ENCODE peak calls at places on chromosomes 4 and X, in ten cellular contexts. M, G, H, J, Z, C, E, Y, N and F are unnamed samples.

GRCh38 chr4:90904018-90904417 is 776.8 kb downstream of the CCSER1 start:
- DNase-seq in M (no peak), E (no peak), Z (no peak), J (no peak), G (no peak), N (no peak), C (peak; percentile 7), Y (no peak), H (no peak), F (no peak)

GRCh38 chr4:37682701-37683401 is 3.3 kb downstream of the RELL1 start:
- DNase-seq in M (no peak), Y (no peak), C (no peak), G (no peak), Z (no peak), J (no peak), H (no peak), N (no peak), E (no peak), F (no peak)

GRCh38 chrX:154437971-154438893 is 1.3 kb downstream of the GDI1 start:
- DNase-seq in Z (no peak), N (no peak), H (no peak), J (no peak), M (no peak), E (no peak), C (no peak), Y (no peak), G (peak; percentile 60), F (no peak)

GRCh38 chr4:143406523-143406922 is 69.8 kb downstream of the GAB1 start:
- DNase-seq in G (peak; percentile 80), N (no peak), Z (no peak), C (no peak), M (peak; percentile 38), H (peak; percentile 61), E (peak; percentile 77), Y (no peak), J (no peak), F (no peak)

GRCh38 chr4:40130401-40131036 is 66.3 kb upstream of the RHOH start:
- DNase-seq in G (no peak), N (no peak), Z (no peak), C (no peak), J (no peak), Y (no peak), M (no peak), E (no peak), H (no peak), F (no peak)

GRCh38 chr4:43394976-43395375 is 502.5 kb downstream of the GRXCR1 start:
- DNase-seq in Z (no peak), J (no peak), N (no peak), E (no peak), C (no peak), G (no peak), H (peak; percentile 30), Y (no peak), M (no peak), F (no peak)

GRCh38 chr4:138796761-138797160 is 218.8 kb upstream of the NOCT start:
- DNase-seq in N (no peak), E (no peak), G (no peak), Z (no peak), H (no peak), M (no peak), J (no peak), Y (no peak), C (no peak), F (no peak)

GRCh38 chr4:85496933-85497332 is 22.0 kb downstream of the ARHGAP24 start:
- DNase-seq in Y (no peak), J (peak; percentile 60), C (no peak), H (peak; percentile 88), Z (no peak), N (no peak), G (no peak), M (no peak), E (no peak), F (no peak)

GRCh38 chr4:84503495-84504437 is 4.7 kb upstream of the NKX6-1 start:
- DNase-seq in H (peak; percentile 63), C (peak; percentile 82), Y (peak; percentile 90), G (no peak), J (no peak), N (peak; percentile 62), M (peak; percentile 20), Z (peak; percentile 30), E (no peak), F (peak; percentile 60)

GRCh38 chr4:140019619-140020367 is 134.2 kb downstream of the MAML3 start:
- DNase-seq in Z (no peak), H (no peak), C (no peak), M (peak; percentile 14), E (no peak), N (no peak), G (no peak), Y (no peak), J (no peak), F (no peak)

GRCh38 chr4:133162941-133163340 is 13.8 kb downstream of the PCDH10 start:
- DNase-seq in E (no peak), H (peak; percentile 46), N (no peak), J (no peak), Y (no peak), G (no peak), Z (no peak), M (no peak), C (peak; percentile 18), F (no peak)

GRCh38 chr4:6641164-6641970 is 882 bp downstream of the MRFAP1 start:
- DNase-seq in G (no peak), Y (peak; percentile 59), H (peak; percentile 56), N (no peak), J (no peak), Z (peak; percentile 35), E (no peak), C (peak; percentile 53), M (peak; percentile 63), F (peak; percentile 27)

GRCh38 chr4:89213382-89213701 is 94.3 kb downstream of the GPRIN3 start:
- DNase-seq in G (no peak), H (no peak), N (no peak), Y (no peak), C (no peak), M (no peak), Z (no peak), E (no peak), J (no peak), F (no peak)

DNA sequence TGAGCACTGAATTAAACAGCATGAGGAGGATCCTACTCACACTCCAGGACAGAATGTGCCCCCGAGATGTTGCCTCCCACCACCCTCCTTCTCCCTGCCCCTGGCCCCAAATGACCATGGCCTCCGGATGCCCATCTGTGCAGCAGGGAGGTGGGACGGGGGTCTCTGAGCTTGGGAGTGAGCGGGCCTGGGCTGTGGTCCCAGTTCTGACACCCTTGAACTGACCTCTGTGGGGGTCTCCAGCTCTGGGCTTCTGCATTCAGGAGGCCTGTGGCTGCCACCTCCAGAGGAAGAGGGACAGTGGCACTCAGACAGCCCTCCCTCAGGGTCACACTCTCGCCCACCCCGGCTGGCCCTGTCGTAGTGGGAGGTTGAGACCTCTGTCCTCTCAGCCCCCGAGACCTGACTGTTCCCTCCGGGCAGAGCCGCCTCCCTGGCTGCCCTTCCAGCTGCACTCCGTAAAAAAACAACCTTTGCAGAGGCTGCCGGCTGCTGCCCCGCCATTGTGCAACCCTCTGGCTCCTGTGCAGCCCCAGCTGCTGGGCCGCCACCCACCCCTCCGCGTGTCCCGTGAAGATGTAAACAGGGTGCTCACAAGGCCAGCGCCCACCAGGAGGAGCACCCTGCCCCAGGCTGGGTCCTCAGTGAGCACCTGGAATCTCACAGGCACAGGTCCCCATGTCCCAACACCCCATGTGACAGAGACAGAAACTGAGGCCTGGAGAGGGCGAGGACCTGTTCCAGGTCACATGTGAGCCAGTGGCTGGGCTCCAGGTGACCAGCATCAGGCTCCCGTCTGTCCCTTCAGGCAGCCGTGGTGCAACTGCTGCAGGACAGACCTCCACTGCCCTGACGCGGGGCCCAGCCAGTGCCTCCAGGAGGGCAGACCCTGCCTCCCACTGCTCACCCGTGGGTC is 39.6 kb downstream of the HTRA3 start:
- DNase-seq in J (no peak), C (no peak), Z (no peak), H (no peak), G (peak; percentile 74), M (peak; percentile 36), N (no peak), E (no peak), Y (no peak), F (no peak)
- H3K4me1 ChIP-seq in J (peaks cover 4% of the 10 kb centered on the region), C (no peaks in the 10 kb centered on the region), Z (no peaks in the 10 kb centered on the region), H (peaks cover 2% of the 10 kb centered on the region), G (no peaks in the 10 kb centered on the region), M (peaks cover 13% of the 10 kb centered on the region), N (peaks cover 7% of the 10 kb centered on the region), E (peaks cover 3% of the 10 kb centered on the region), Y (no peaks in the 10 kb centered on the region), F (no peaks in the 10 kb centered on the region)

DNA sequence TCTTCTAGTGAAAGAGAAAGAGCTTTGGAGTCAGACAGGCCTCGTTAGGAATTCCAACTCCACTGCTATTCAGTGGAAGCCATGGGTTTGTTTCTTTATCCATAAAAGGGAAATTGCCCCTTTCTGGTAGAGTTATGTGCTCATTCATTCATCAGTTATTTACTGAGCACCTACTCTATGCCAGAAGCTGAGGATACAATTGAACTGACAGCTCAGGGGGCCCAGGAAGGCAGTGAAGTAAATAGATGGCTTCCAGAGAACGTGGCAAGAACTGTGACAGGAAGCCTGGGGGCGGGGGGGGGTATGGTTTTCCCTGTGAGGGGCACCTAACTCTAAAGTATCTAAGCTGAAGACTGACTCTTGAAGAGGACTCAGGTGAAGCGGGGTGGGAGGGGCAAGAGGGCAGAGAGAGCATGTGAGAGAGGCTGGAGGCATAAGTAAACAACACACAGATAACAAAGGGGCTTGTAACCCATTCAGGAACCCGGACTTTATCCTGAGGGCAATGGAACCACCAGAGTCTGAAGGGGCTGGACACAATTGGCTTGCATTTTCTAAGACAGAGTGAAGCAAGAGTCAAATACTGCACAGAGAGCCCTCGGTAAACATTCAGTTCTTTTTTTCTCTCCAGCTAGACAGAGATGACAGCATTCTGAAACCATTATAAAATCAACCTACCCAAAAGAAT is 20.2 kb downstream of the ANXA5 start:
- DNase-seq in C (peak; percentile 45), Z (no peak), E (no peak), Y (no peak), M (no peak), G (no peak), H (no peak), N (no peak), J (no peak), F (no peak)
- H3K36me3 ChIP-seq in C (peaks cover 10% of the 10 kb centered on the region), Z (peaks cover 8% of the 10 kb centered on the region), E (peaks cover 47% of the 10 kb centered on the region), Y (peaks cover 3% of the 10 kb centered on the region), M (peaks cover 54% of the 10 kb centered on the region), G (peaks cover 53% of the 10 kb centered on the region), H (peaks cover 22% of the 10 kb centered on the region), N (peaks cover 48% of the 10 kb centered on the region), J (peaks cover 33% of the 10 kb centered on the region), F (peaks cover 90% of the 10 kb centered on the region)

DNA sequence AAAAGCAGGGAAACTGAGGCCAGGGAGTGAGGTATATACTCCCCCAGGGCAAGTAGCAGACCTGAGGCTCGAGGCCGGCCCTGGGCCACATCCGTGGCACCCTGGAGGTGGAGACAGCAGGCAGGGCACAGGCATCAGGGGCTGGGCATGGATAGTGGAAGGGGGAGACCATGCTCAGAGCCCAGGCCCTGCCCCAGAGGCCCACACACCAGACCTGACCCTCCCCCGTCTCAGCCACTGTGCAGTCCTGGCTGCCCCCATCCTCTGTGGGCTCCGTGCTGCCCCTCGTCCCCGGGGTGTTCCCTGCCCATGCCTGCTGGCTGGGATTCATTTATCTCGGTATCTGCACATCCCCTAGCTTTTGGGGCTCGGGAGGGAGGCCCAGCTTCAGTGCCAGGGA is 103.1 kb upstream of the NKX1-1 start:
- DNase-seq in E (no peak), M (no peak), J (no peak), G (peak; percentile 64), N (no peak), Z (no peak), H (no peak), C (no peak), Y (no peak), F (no peak)
- H3K4me1 ChIP-seq in E (no peaks in the 10 kb centered on the region), M (peaks cover 9% of the 10 kb centered on the region), J (no peaks in the 10 kb centered on the region), G (no peaks in the 10 kb centered on the region), N (peaks cover 13% of the 10 kb centered on the region), Z (no peaks in the 10 kb centered on the region), H (no peaks in the 10 kb centered on the region), C (no peaks in the 10 kb centered on the region), Y (peaks cover 18% of the 10 kb centered on the region), F (peaks cover 26% of the 10 kb centered on the region)

GRCh38 chrX:53621418-53621986 is 65.0 kb downstream of the HUWE1 start:
- DNase-seq in E (no peak), M (no peak), Z (no peak), C (no peak), G (no peak), Y (no peak), N (no peak), J (no peak), H (no peak), F (no peak)
- H3K36me3 ChIP-seq in E (peaks cover 31% of the 10 kb centered on the region), M (peaks cover 17% of the 10 kb centered on the region), Z (no peaks in the 10 kb centered on the region), C (peaks cover 3% of the 10 kb centered on the region), G (peaks cover 36% of the 10 kb centered on the region), Y (peaks cover 21% of the 10 kb centered on the region), N (peaks cover 42% of the 10 kb centered on the region), J (peaks cover 9% of the 10 kb centered on the region), H (peaks cover 8% of the 10 kb centered on the region), F (peaks cover 19% of the 10 kb centered on the region)